ENCODE peak calls at places on chromosomes 12 and 14, in four cellular contexts. J is SK-N-SH, S is GM12878, D is K562. C is an unnamed sample.

GRCh38 chr12:39355841-39356240 is 87.1 kb downstream of the KIF21A start:
- DNase-seq in D (no peak), J (no peak), S (no peak), C (no peak)

GRCh38 chr12:96810477-96810876 is 96.6 kb upstream of the NEDD1 start:
- DNase-seq in J (no peak), S (no peak), D (no peak), C (no peak)

GRCh38 chr14:30355431-30355913 is 203.5 kb upstream of the G2E3 start:
- DNase-seq in D (no peak), J (no peak), S (peak), C (no peak)

GRCh38 chr12:118237908-118238307 is 102.0 kb downstream of the PEBP1 start:
- DNase-seq in J (no peak), S (no peak), D (no peak), C (no peak)

GRCh38 chr14:46344327-46344937 is 307.1 kb downstream of the RPL10L start:
- DNase-seq in S (peak), D (peak), J (peak), C (no peak)

GRCh38 chr12:10364839-10365681 is 24.8 kb downstream of the KLRK1 start:
- DNase-seq in D (peak), S (peak), J (peak), C (no peak)

GRCh38 chr12:62519043-62519442 is 52.4 kb downstream of the MON2 start:
- DNase-seq in J (no peak), D (no peak), S (no peak), C (no peak)

GRCh38 chr14:89773644-89774316 is 180.8 kb downstream of the EFCAB11 start:
- DNase-seq in S (peak), J (no peak), D (peak), C (peak)

GRCh38 chr12:121124402-121125109 is 8.1 kb upstream of the P2RX7 start:
- DNase-seq in S (no peak), J (no peak), D (no peak), C (no peak)

GRCh38 chr14:74459981-74460380 is 33.1 kb downstream of the NPC2 start:
- DNase-seq in J (no peak), D (no peak), S (no peak), C (no peak)

GRCh38 chr12:124851344-124851743 is 12.3 kb downstream of the SCARB1 start:
- DNase-seq in D (no peak), S (no peak), J (no peak), C (no peak)

GRCh38 chr12:104177663-104178501 is 37.7 kb upstream of the TXNRD1 start:
- DNase-seq in J (peak), S (no peak), D (peak), C (no peak)

GRCh38 chr12:108611884-108612415 is 14.1 kb upstream of the TMEM119 start:
- DNase-seq in S (no peak), D (peak), J (peak), C (peak)

GRCh38 chr12:94239332-94239731 is 91.0 kb downstream of the PLXNC1 start:
- DNase-seq in D (no peak), S (no peak), J (no peak), C (no peak)

GRCh38 chr14:32366995-32367394 is 37.9 kb downstream of the AKAP6 start:
- DNase-seq in S (no peak), J (no peak), D (no peak), C (no peak)

GRCh38 chr12:30191701-30192455 is 408.1 kb upstream of the TMTC1 start:
- DNase-seq in S (no peak), J (no peak), D (no peak), C (no peak)

GRCh38 chr14:38255673-38256357 is at the start of gene CLEC14A:
- DNase-seq in D (no peak), J (no peak), S (no peak), C (peak)

GRCh38 chr12:62113366-62114011 is 146.7 kb upstream of the USP15 start:
- DNase-seq in D (no peak), J (no peak), S (no peak), C (peak)

GRCh38 chr14:36373982-36374673 is 53.7 kb upstream of the MBIP start:
- DNase-seq in S (peak), D (peak), J (peak), C (peak)

GRCh38 chr14:99604766-99605298 is 825 bp upstream of the CCDC85C start:
- DNase-seq in J (peak), S (no peak), D (peak), C (peak)

GRCh38 chr12:112116232-112117060 is 7.9 kb upstream of the NAA25 start:
- DNase-seq in S (no peak), D (peak), J (peak), C (peak)

GRCh38 chr14:54809767-54810166 is 92.9 kb downstream of the GCH1 start:
- DNase-seq in S (no peak), J (no peak), D (no peak), C (no peak)

GRCh38 chr14:55028066-55028465 is 1.0 kb downstream of the SOCS4 start:
- DNase-seq in S (no peak), J (peak), D (no peak), C (no peak)

GRCh38 chr12:76236640-76237039 is 111.6 kb downstream of the BBS10 start:
- DNase-seq in J (no peak), D (no peak), S (no peak), C (no peak)

GRCh38 chr12:48988030-48988649 is 10.0 kb downstream of the WNT1 start:
- DNase-seq in J (peak), S (no peak), D (peak), C (peak)

GRCh38 chr12:29521951-29522350 is 24.5 kb upstream of the OVCH1 start:
- DNase-seq in D (no peak), S (no peak), J (no peak), C (no peak)

GRCh38 chr14:39145266-39145966 is 24.7 kb downstream of the TRAPPC6B start:
- DNase-seq in S (no peak), J (no peak), D (peak), C (no peak)

GRCh38 chr12:109981311-109981710 is 14.9 kb downstream of the GIT2 start:
- DNase-seq in S (no peak), D (no peak), J (no peak), C (no peak)

GRCh38 chr12:96401061-96401871 is 1.0 kb upstream of the CDK17 start:
- DNase-seq in D (peak), J (peak), S (peak), C (no peak)

GRCh38 chr12:47828008-47828966 is 8.6 kb upstream of the HDAC7 start:
- DNase-seq in J (peak), D (no peak), S (no peak), C (no peak)

GRCh38 chr12:5487971-5488955 is 56.4 kb downstream of the NTF3 start:
- DNase-seq in S (no peak), D (no peak), J (no peak), C (no peak)

GRCh38 chr12:118034429-118035193 is 18.1 kb downstream of the RFC5 start:
- DNase-seq in J (peak), S (no peak), D (peak), C (peak)

GRCh38 chr14:79890527-79890926 is 320.8 kb downstream of the DIO2 start:
- DNase-seq in J (no peak), D (no peak), S (no peak), C (no peak)

GRCh38 chr12:58765653-58766554 is 154.4 kb downstream of the LRIG3 start:
- DNase-seq in D (no peak), S (no peak), J (no peak), C (no peak)

GRCh38 chr12:84785951-84786350 is 126.6 kb downstream of the SLC6A15 start:
- DNase-seq in J (no peak), S (no peak), D (no peak), C (no peak)

GRCh38 chr12:10101042-10101579 is 2.3 kb upstream of the CLEC1A start:
- DNase-seq in D (no peak), S (no peak), J (peak), C (no peak)

GRCh38 chr12:25107920-25108319 is 87.0 kb downstream of the DNAI7 start:
- DNase-seq in J (no peak), S (peak), D (no peak), C (no peak)
- TF ChIP-seq USF1 in J (no peak), S (no peak), D (no peak), C (no peak)

DNA sequence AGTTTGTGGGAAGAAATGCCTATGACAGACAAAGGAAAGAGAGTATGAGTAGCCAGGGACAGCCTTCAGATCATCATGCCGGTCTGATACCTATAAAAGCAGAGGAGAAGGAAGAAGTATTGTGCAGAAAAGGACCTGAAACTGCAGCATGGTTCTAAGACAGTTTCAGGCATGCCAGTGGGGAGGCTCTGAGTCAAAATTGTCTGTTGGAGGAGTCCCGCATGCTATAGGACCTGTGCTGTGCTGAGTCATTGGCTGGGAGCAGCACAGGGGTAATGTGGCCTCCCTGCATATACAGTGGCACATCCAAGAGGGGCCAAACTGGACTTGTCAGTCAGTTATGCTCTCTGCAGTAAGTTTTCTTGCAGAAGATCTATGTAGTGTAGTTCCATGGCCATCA is 40.7 kb downstream of the NEUROD4 start:
- DNase-seq in D (peak), S (peak), J (no peak), C (no peak)
- TF ChIP-seq USF1 in D (no peak), S (no peak), J (no peak), C (no peak)

DNA sequence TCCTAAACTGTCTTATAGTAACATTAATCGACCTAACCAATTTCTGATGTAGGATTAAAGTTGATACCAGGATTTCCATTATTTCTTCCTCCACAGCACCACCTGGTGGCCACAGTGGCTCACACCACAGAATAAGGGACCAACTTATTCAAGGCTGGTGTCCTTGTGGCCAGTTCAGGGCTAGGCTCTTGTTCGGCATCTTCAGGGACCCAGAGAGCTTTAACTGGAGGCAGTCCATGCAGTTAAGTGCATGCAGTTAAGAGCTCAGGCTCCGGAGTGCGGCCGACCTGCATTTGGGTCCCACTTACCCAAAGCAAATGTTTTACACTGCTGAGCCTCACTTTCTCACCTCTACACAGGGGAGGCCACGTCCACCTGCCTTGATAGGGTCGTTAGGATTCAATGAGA is 42.0 kb upstream of the GPR68 start:
- DNase-seq in J (peak), D (peak), S (peak), C (peak)
- TF ChIP-seq USF1 in J (no peak), D (no peak), S (no peak), C (no peak)

DNA sequence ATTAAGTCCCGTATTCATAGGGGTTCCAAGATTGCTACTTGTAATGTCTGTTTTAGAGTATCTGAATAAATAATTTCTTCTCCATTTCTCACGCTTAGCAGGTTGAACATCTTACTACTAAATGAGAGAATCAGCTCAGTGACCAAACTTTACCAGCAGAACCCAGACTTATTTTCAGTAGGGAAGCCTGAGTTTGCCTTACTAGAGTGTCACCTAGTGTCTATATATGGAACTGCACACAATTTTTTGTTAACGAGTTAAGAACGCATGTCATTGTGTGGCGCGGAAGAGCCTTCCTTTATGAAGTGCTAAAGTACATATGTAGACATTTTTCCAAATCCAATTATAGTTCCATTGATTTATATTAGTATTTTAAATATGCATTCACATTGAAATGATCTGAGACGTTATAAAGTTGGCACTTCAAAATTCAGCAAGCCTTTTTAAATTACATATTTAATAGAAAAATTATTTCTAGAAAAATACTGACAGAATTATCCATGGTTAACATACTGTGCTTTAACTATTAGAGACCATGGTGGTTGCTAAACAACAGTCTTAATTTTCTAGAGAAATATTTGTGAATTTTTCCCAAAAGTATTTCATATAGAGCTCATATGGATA is 88.3 kb downstream of the RPS29 start:
- DNase-seq in D (peak), J (peak), S (peak), C (no peak)
- TF ChIP-seq USF1 in D (no peak), J (no peak), S (no peak), C (no peak)

GRCh38 chr14:82341386-82341785 is 807.7 kb upstream of the SEL1L start:
- DNase-seq in J (no peak), S (no peak), D (no peak), C (no peak)

GRCh38 chr14:82345149-82345548 is 811.5 kb upstream of the SEL1L start:
- DNase-seq in D (no peak), S (no peak), J (no peak), C (no peak)

DNA sequence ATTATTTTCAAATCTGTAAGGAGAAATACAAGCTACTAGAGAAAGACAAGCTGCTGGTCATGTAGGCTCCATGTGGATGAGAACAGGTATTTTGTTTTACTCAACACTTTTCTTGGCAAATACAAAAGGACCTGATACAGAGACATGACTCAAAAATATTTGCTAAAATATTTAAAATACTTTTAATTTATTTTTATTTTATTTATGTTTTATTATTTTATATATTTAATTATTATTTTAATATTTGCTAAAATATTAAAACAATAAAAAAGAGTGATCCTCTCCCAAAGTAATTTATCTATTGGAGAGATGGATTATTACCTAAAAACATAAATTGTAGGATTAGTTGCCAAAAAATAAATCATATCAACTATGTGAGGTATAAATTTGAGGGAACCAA is 808.9 kb upstream of the SEL1L start:
- DNase-seq in S (no peak), J (no peak), D (no peak), C (no peak)
- TF ChIP-seq USF1 in S (no peak), J (no peak), D (no peak), C (no peak)

GRCh38 chr14:51783765-51784164 is 76.6 kb upstream of the GNG2 start:
- DNase-seq in J (no peak), S (no peak), D (no peak), C (no peak)

GRCh38 chr14:51782412-51782811 is 78.0 kb upstream of the GNG2 start:
- DNase-seq in D (no peak), J (no peak), S (no peak), C (no peak)

GRCh38 chr14:51780006-51780692 is 80.3 kb upstream of the GNG2 start:
- DNase-seq in S (peak), D (peak), J (peak), C (peak)

GRCh38 chr14:51781352-51781751 is 79.1 kb upstream of the GNG2 start:
- DNase-seq in J (no peak), S (no peak), D (no peak), C (no peak)

DNA sequence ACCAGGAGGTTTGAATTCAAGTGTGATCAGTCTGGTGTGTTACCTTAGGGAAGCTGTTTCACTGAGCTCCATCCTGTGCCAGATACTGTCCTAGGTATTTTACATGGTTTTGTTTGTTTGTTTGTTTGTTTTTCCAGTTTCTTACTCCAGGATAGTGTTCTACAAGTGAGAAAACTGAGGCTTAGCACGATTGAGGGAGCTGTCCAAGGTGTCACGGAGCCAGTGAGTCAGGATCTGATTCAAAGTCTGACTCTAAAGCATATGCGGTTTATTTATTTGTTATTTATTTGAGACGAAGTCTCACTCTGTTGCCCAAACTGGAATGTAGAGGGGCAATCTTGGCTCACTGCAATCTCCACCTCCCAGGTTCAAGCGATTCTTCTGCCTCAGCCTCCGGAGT is 79.7 kb upstream of the GNG2 start:
- DNase-seq in J (no peak), D (no peak), S (no peak), C (no peak)
- TF ChIP-seq USF1 in J (no peak), D (no peak), S (no peak), C (no peak)

GRCh38 chr12:26292596-26292995 is 97.2 kb downstream of the SSPN start:
- DNase-seq in S (no peak), J (no peak), D (no peak), C (no peak)

GRCh38 chr12:26290560-26290959 is 95.2 kb downstream of the SSPN start:
- DNase-seq in D (no peak), J (no peak), S (no peak), C (no peak)

GRCh38 chr12:26295001-26295400 is 99.6 kb downstream of the SSPN start:
- DNase-seq in S (no peak), J (no peak), D (no peak), C (no peak)

GRCh38 chr12:26297386-26298070 is 102.2 kb downstream of the SSPN start:
- DNase-seq in D (no peak), S (no peak), J (no peak), C (no peak)

GRCh38 chr12:26293612-26294011 is 98.2 kb downstream of the SSPN start:
- DNase-seq in S (no peak), D (no peak), J (no peak), C (no peak)
- TF ChIP-seq USF1 in S (no peak), D (no peak), J (no peak), C (no peak)

GRCh38 chr12:43675048-43675904 is 83.3 kb downstream of the PUS7L start:
- DNase-seq in D (no peak), S (no peak), J (no peak), C (no peak)

DNA sequence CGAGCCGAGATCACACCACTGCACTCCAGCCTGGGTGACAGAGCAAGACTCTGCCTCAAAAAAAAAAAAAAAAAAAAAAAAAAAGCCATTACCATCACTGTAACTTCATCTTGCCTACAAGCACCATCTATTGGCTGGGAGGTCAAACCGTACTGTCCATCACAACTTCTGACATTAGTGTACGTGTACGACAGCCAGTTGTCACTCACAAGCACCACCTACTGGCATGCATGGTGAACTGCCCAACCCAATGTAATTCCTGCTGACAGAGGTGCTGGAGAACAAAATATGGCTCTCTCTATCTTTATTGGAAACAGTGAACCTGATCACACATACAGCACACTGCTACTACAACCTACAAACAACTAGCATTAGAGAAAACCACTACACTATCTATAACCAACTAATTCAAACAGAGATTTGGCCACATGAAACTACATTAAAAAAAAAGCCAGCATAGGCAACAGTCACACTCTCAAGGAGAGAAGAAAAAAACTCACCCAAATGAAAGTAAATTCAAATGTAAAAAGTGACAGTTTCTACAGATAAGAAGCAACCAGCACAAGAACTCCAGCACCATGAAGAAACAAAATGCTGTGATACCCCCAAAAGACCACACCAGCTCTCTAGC is 82.3 kb downstream of the PUS7L start:
- DNase-seq in J (peak), D (peak), S (peak), C (peak)
- TF ChIP-seq USF1 in J (no peak), D (no peak), S (no peak), C (no peak)